ENCODE peak calls at places on chromosomes 1 and 21, in seven cellular contexts. K, V, T, Z, R, M and H are unnamed samples.

GRCh38 chr1:167083066-167083682 is 7.0 kb downstream of the GPA33 start:
- DNase-seq in T (no peak), K (peak), R (no peak), Z (no peak), V (peak), M (no peak), H (no peak)

GRCh38 chr1:214637125-214637524 is 34.1 kb downstream of the CENPF start:
- DNase-seq in M (no peak), K (no peak), T (no peak), V (no peak), R (no peak), Z (no peak), H (no peak)

GRCh38 chr1:109880961-109881894 is 29.4 kb upstream of the CSF1 start:
- DNase-seq in V (no peak), R (no peak), Z (no peak), T (no peak), M (no peak), K (no peak), H (no peak)

GRCh38 chr1:232509570-232509969 is 120.4 kb downstream of the SIPA1L2 start:
- DNase-seq in R (peak), Z (no peak), V (no peak), T (no peak), K (no peak), M (no peak), H (peak)

GRCh38 chr1:113931456-113931855 is 2.3 kb downstream of the HIPK1 start:
- DNase-seq in T (no peak), M (peak), K (no peak), Z (no peak), R (peak), V (no peak), H (peak)

GRCh38 chr1:216498277-216498676 is 75.0 kb upstream of the USH2A start:
- DNase-seq in M (no peak), Z (no peak), K (no peak), R (peak), T (no peak), V (no peak), H (no peak)

GRCh38 chr1:87134061-87134460 is 194.6 kb upstream of the LMO4 start:
- DNase-seq in Z (no peak), T (no peak), M (no peak), R (peak), V (no peak), K (no peak), H (peak)

GRCh38 chr1:20731057-20731991 is 1.2 kb downstream of the SH2D5 start:
- DNase-seq in K (no peak), V (no peak), M (no peak), Z (no peak), T (peak), R (no peak), H (no peak)

GRCh38 chr21:17784604-17785402 is 34.4 kb downstream of the C21orf91 start:
- DNase-seq in V (no peak), M (no peak), R (no peak), Z (no peak), K (no peak), T (no peak), H (no peak)

GRCh38 chr1:1402081-1402900 is 3.2 kb upstream of the CCNL2 start:
- DNase-seq in M (peak), V (peak), K (peak), R (peak), Z (no peak), T (no peak), H (peak)

GRCh38 chr1:41498391-41498790 is 13.9 kb upstream of the EDN2 start:
- DNase-seq in Z (no peak), M (no peak), V (no peak), R (no peak), T (no peak), K (peak), H (peak)

GRCh38 chr1:199135901-199136300 is 497.1 kb downstream of the PTPRC start:
- DNase-seq in V (no peak), M (no peak), T (no peak), R (no peak), K (no peak), Z (no peak), H (no peak)

GRCh38 chr1:59474496-59474895 is 177.6 kb downstream of the FGGY start:
- DNase-seq in M (no peak), V (no peak), Z (no peak), T (no peak), K (no peak), R (no peak), H (no peak)

GRCh38 chr1:109482796-109483638 is 688 bp upstream of the ATXN7L2 start:
- DNase-seq in R (peak), T (peak), K (peak), M (no peak), V (no peak), Z (peak), H (no peak)

GRCh38 chr1:155983191-155984023 is 5.1 kb upstream of the ARHGEF2 start:
- DNase-seq in V (no peak), T (no peak), R (peak), Z (no peak), M (peak), K (peak), H (peak)

GRCh38 chr1:161840363-161840762 is 74.2 kb downstream of the ATF6 start:
- DNase-seq in Z (no peak), T (no peak), K (no peak), R (peak), V (no peak), M (no peak), H (peak)

GRCh38 chr1:93965888-93966287 is 56.7 kb upstream of the GCLM start:
- DNase-seq in K (no peak), M (no peak), T (no peak), R (no peak), V (no peak), Z (no peak), H (no peak)

GRCh38 chr1:153597206-153597605 is 15.7 kb downstream of the S100A16 start:
- DNase-seq in T (no peak), K (no peak), R (peak), M (no peak), V (peak), Z (no peak), H (peak)

GRCh38 chr1:198261886-198262285 is 105.1 kb downstream of the NEK7 start:
- DNase-seq in T (no peak), Z (no peak), V (no peak), K (no peak), R (no peak), M (no peak), H (no peak)

GRCh38 chr21:42235593-42235992 is 16.7 kb downstream of the ABCG1 start:
- DNase-seq in V (no peak), K (no peak), Z (no peak), M (no peak), T (no peak), R (no peak), H (no peak)

GRCh38 chr1:173608503-173609216 is 5.8 kb upstream of the SLC9C2 start:
- DNase-seq in M (no peak), Z (no peak), V (no peak), K (no peak), R (no peak), T (no peak), H (no peak)

GRCh38 chr1:5575396-5576110 is 416.7 kb downstream of the NPHP4 start:
- DNase-seq in T (no peak), K (no peak), Z (no peak), M (no peak), V (peak), R (no peak), H (no peak)

GRCh38 chr1:65958561-65959350 is 166.1 kb downstream of the PDE4B start:
- DNase-seq in Z (no peak), R (peak), K (no peak), M (peak), T (peak), V (no peak), H (peak)

GRCh38 chr1:118151312-118151937 is 33.6 kb downstream of the SPAG17 start:
- DNase-seq in R (peak), M (peak), T (no peak), Z (peak), K (peak), V (peak), H (peak)

GRCh38 chr1:30627206-30627605 is 96.2 kb downstream of the MATN1 start:
- DNase-seq in Z (no peak), V (no peak), M (no peak), T (no peak), R (no peak), K (no peak), H (no peak)

GRCh38 chr1:165896277-165896676 is 68.9 kb downstream of the UCK2 start:
- DNase-seq in V (no peak), T (no peak), K (no peak), M (peak), Z (no peak), R (peak), H (peak)

GRCh38 chr1:169250795-169251194 is 116.8 kb downstream of the NME7 start:
- DNase-seq in Z (no peak), R (no peak), M (no peak), V (no peak), T (no peak), K (no peak), H (no peak)

GRCh38 chr1:183871142-183871541 is 66.2 kb downstream of the RGL1 start:
- DNase-seq in V (no peak), R (peak), K (no peak), T (no peak), Z (no peak), M (no peak), H (peak)
- H3K4me3 ChIP-seq in V (no peak), R (no peak), K (no peak), T (no peak), Z (no peak), M (no peak), H (no peak)

GRCh38 chr1:15974855-15975254 is 1.0 kb downstream of the ZBTB17 start:
- DNase-seq in Z (no peak), M (no peak), K (no peak), R (no peak), V (no peak), T (no peak), H (no peak)
- H3K27ac ChIP-seq in Z (no peak), M (no peak), K (no peak), R (no peak), V (no peak), T (peak), H (peak)

GRCh38 chr1:95072532-95073419 is at the start of gene ALG14:
- DNase-seq in Z (peak), K (peak), R (peak), T (peak), M (peak), V (peak), H (peak)
- TF ChIP-seq CTCF in Z (no peak), K (no peak), R (no peak), T (no peak), M (no peak), V (no peak), H (no peak)

GRCh38 chr1:226826479-226827245 is 43.8 kb upstream of the PSEN2 start:
- DNase-seq in Z (no peak), M (no peak), R (no peak), K (no peak), V (no peak), T (no peak), H (no peak)

GRCh38 chr1:226827458-226827857 is 43.0 kb upstream of the PSEN2 start:
- DNase-seq in R (no peak), V (peak), K (no peak), M (no peak), Z (peak), T (peak), H (peak)

GRCh38 chr1:226829105-226829504 is 41.3 kb upstream of the PSEN2 start:
- DNase-seq in V (no peak), M (no peak), Z (no peak), R (no peak), T (no peak), K (no peak), H (no peak)

GRCh38 chr1:226825746-226826100 is 44.7 kb upstream of the PSEN2 start:
- DNase-seq in T (no peak), M (no peak), R (no peak), Z (no peak), V (no peak), K (no peak), H (no peak)

DNA sequence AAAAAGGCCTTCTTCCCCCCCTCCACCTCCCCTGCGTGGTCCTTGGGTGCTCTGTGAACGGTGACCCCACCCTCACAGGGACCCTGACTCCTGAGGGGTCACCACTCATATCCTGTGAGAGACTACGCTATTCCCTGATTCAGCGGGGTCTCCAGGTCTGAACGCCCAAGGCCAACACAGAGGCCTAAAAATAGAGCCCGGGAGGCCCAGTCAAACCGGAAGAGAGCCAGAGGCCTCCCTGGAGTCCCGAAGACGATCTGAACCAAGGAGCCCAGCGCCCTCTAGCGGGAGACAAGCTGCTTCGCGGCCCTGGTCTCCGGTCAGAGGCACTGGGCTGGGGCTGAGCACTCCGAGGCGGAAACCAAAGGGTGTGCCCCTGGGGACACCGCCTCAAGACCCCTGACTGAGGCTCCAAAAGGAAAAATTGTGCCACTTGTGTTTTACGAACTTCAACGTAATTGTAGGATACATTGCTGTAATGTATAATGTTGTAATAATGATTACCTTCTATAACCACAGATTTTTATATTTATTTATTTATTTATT is 42.4 kb upstream of the PSEN2 start:
- DNase-seq in T (peak), V (peak), M (peak), Z (peak), R (peak), K (peak), H (peak)
- H3K4me3 ChIP-seq in T (no peak), V (no peak), M (no peak), Z (no peak), R (no peak), K (no peak), H (peak)

GRCh38 chr1:209387969-209388329 is 195.6 kb upstream of the CAMK1G start:
- DNase-seq in V (no peak), T (no peak), R (peak), Z (no peak), K (no peak), M (no peak), H (no peak)

GRCh38 chr1:209387271-209387968 is 196.1 kb upstream of the CAMK1G start:
- DNase-seq in M (no peak), T (no peak), Z (no peak), K (peak), R (no peak), V (no peak), H (no peak)

GRCh38 chr1:209383907-209384709 is 199.4 kb upstream of the CAMK1G start:
- DNase-seq in R (no peak), V (no peak), K (peak), T (no peak), Z (no peak), M (no peak), H (no peak)

GRCh38 chr1:209384710-209385550 is 198.6 kb upstream of the CAMK1G start:
- DNase-seq in K (no peak), M (no peak), Z (no peak), T (no peak), V (no peak), R (no peak), H (no peak)

GRCh38 chr1:209386156-209386555 is 197.4 kb upstream of the CAMK1G start:
- DNase-seq in T (no peak), M (no peak), V (no peak), Z (no peak), K (no peak), R (no peak), H (no peak)
- H3K27ac ChIP-seq in T (no peak), M (no peak), V (no peak), Z (no peak), K (peak), R (no peak), H (no peak)

GRCh38 chr1:243791586-243792267 is 58.3 kb downstream of the AKT3 start:
- DNase-seq in R (no peak), Z (peak), V (no peak), K (no peak), M (no peak), T (no peak), H (no peak)

GRCh38 chr1:243792401-243792800 is 57.6 kb downstream of the AKT3 start:
- DNase-seq in T (no peak), V (no peak), R (no peak), Z (no peak), M (no peak), K (no peak), H (no peak)

GRCh38 chr1:243792891-243793290 is 57.2 kb downstream of the AKT3 start:
- DNase-seq in V (no peak), R (no peak), M (no peak), K (no peak), T (no peak), Z (no peak), H (no peak)

GRCh38 chr1:243796016-243796415 is 54.0 kb downstream of the AKT3 start:
- DNase-seq in V (no peak), K (no peak), R (no peak), T (no peak), Z (no peak), M (no peak), H (no peak)

DNA sequence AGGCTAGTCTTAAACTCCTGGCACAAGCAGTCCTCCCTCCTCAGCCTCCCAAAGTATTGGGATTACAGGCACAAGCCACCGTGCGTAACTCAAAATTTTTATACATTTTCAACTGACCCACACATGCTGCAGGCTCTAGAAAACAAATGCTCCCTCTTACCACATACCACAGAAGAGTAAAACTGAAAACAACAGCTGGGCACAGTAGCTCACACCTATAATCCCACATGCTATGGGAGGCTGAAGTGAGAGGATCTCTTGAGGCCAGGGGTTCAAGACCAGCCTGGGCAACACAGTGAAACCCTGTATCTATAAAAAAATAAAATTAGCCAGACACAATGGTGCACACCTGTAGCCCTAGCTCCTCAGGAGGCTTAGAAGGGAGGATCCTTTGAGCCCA is 56.7 kb downstream of the AKT3 start:
- DNase-seq in Z (no peak), M (no peak), R (no peak), T (no peak), K (no peak), V (no peak), H (peak)
- TF ChIP-seq CTCF in Z (no peak), M (no peak), R (no peak), T (no peak), K (no peak), V (no peak), H (no peak)

GRCh38 chr1:236144033-236144432 is 1.7 kb downstream of the GPR137B start:
- DNase-seq in Z (peak), K (no peak), M (no peak), V (no peak), T (no peak), R (no peak), H (no peak)

GRCh38 chr1:236143104-236143948 is 987 bp downstream of the GPR137B start:
- DNase-seq in K (no peak), T (no peak), Z (no peak), M (peak), R (peak), V (no peak), H (peak)

GRCh38 chr1:236142358-236143103 is at the start of gene GPR137B:
- DNase-seq in V (peak), R (peak), K (no peak), Z (peak), T (peak), M (no peak), H (peak)

GRCh38 chr1:236147068-236147467 is 4.7 kb downstream of the GPR137B start:
- DNase-seq in V (peak), M (no peak), T (no peak), Z (peak), K (no peak), R (no peak), H (no peak)

GRCh38 chr1:236144446-236145150 is 2.3 kb downstream of the GPR137B start:
- DNase-seq in R (peak), V (no peak), T (no peak), K (no peak), Z (peak), M (no peak), H (no peak)
- H3K4me3 ChIP-seq in R (no peak), V (no peak), T (no peak), K (no peak), Z (no peak), M (peak), H (no peak)

GRCh38 chr21:38741092-38741975 is 64.4 kb upstream of the ETS2 start:
- DNase-seq in Z (no peak), T (no peak), K (no peak), V (no peak), M (no peak), R (no peak), H (no peak)

GRCh38 chr21:38741976-38742309 is 63.8 kb upstream of the ETS2 start:
- DNase-seq in Z (no peak), K (no peak), R (no peak), M (no peak), T (no peak), V (peak), H (no peak)

GRCh38 chr21:38740131-38740530 is 65.6 kb upstream of the ETS2 start:
- DNase-seq in R (peak), Z (no peak), M (no peak), V (no peak), K (no peak), T (no peak), H (no peak)

GRCh38 chr21:38742580-38743260 is 63.0 kb upstream of the ETS2 start:
- DNase-seq in T (no peak), K (no peak), V (no peak), R (no peak), M (no peak), Z (no peak), H (no peak)

GRCh38 chr21:38743772-38744529 is 61.8 kb upstream of the ETS2 start:
- DNase-seq in K (no peak), Z (no peak), M (no peak), R (no peak), T (no peak), V (no peak), H (no peak)
- H3K27ac ChIP-seq in K (no peak), Z (no peak), M (no peak), R (no peak), T (no peak), V (no peak), H (no peak)